ENCODE peak calls at places on chromosomes 12 and 14, in eight cellular contexts. W is RWPE2; F is stimulated activated naive CD8-positive, alpha-beta T cell treated with anti-CD3 and anti-CD28 coated beads, Interleukin-15, Interleukin-2, amounts not matched to agents 100 U/mL and 50 U/mL, for 24 hours; E is stimulated activated memory B cell treated with anti-CD40 and anti-IgM and Interleukin-4, amounts not matched to agents 10 μg/mL and 1 μg/mL and 100 μg/mL, for 72 hours; B is mucosa of descending colon; M is CD4-positive, alpha-beta T cell; Z is esophagus mucosa; Q is heart right ventricle. X is an unnamed sample.

GRCh38 chr12:22574921-22575320 is 30.6 kb upstream of the C2CD5 start:
- ATAC-seq in Z (no peak), W (no peak), M (no peak), Q (no peak), E (no peak), B (no peak), F (no peak), X (no peak)

GRCh38 chr12:109462868-109463692 is 14.0 kb downstream of the KCTD10 start:
- ATAC-seq in W (peak; percentile 76), F (no peak), E (no peak), Q (peak; percentile 72), B (peak; percentile 13), Z (peak; percentile 49), M (peak; percentile 73), X (peak; percentile 84)

GRCh38 chr12:32920506-32921085 is 24.0 kb upstream of the PKP2 start:
- ATAC-seq in E (no peak), B (peak; percentile 65), Q (no peak), F (no peak), W (peak; percentile 53), Z (peak; percentile 87), M (no peak), X (no peak)

GRCh38 chr14:98189077-98189476 is 1082.9 kb downstream of the BCL11B start:
- ATAC-seq in W (no peak), E (no peak), B (peak; percentile 73), F (peak; percentile 53), Z (no peak), M (peak; percentile 31), Q (no peak), X (no peak)

GRCh38 chr14:54087376-54087775 is 130.8 kb upstream of the BMP4 start:
- ATAC-seq in Q (no peak), Z (no peak), B (no peak), M (no peak), E (no peak), W (no peak), F (no peak), X (no peak)

GRCh38 chr14:30196861-30197260 is 269.2 kb upstream of the PRKD1 start:
- ATAC-seq in B (no peak), E (no peak), F (no peak), W (no peak), Z (no peak), Q (no peak), M (no peak), X (no peak)

GRCh38 chr12:106360400-106360994 is 2.9 kb downstream of the POLR3B start:
- ATAC-seq in B (no peak), F (no peak), Q (no peak), M (no peak), E (no peak), Z (no peak), W (no peak), X (no peak)

GRCh38 chr14:54591461-54592245 is 24.7 kb downstream of the SAMD4A start:
- ATAC-seq in W (peak; percentile 73), B (no peak), M (no peak), E (no peak), Q (no peak), Z (no peak), F (no peak), X (no peak)

GRCh38 chr12:1608783-1609119 is 14.4 kb upstream of the FBXL14 start:
- ATAC-seq in M (no peak), F (no peak), E (no peak), Q (no peak), Z (no peak), W (no peak), B (no peak), X (no peak)

GRCh38 chr12:124292385-124292784 is 2.5 kb upstream of the RFLNA start:
- ATAC-seq in W (no peak), B (no peak), Z (no peak), M (no peak), Q (no peak), E (no peak), F (no peak), X (no peak)

GRCh38 chr14:99737451-99737951 is 53.4 kb downstream of the CYP46A1 start:
- ATAC-seq in E (peak; percentile 13), F (no peak), W (peak; percentile 76), Z (peak; percentile 60), Q (peak; percentile 70), M (no peak), B (peak; percentile 59), X (peak; percentile 70)

GRCh38 chr12:26846419-26846818 is 13.4 kb upstream of the ITPR2 start:
- ATAC-seq in E (peak; percentile 48), W (no peak), Z (no peak), F (no peak), Q (no peak), M (no peak), B (no peak), X (no peak)

GRCh38 chr12:115990241-115990640 is 287.3 kb downstream of the MED13L start:
- ATAC-seq in Q (no peak), Z (no peak), E (no peak), F (no peak), B (no peak), W (no peak), M (no peak), X (no peak)

GRCh38 chr12:76470028-76470939 is 89.3 kb downstream of the OSBPL8 start:
- ATAC-seq in W (peak; percentile 100), Z (peak; percentile 83), Q (peak; percentile 94), M (peak; percentile 67), B (no peak), F (peak; percentile 89), E (peak; percentile 77), X (peak; percentile 99)

GRCh38 chr12:53981652-53982565 is 3.0 kb upstream of the HOXC10 start:
- ATAC-seq in Z (no peak), F (no peak), Q (no peak), B (no peak), W (no peak), E (no peak), M (no peak), X (no peak)

GRCh38 chr12:70011353-70011752 is 186.3 kb downstream of the MYRFL start:
- ATAC-seq in Q (no peak), E (no peak), Z (no peak), M (no peak), B (no peak), W (no peak), F (no peak), X (no peak)

GRCh38 chr12:95646781-95647184 is 95.5 kb upstream of the USP44 start:
- ATAC-seq in Q (no peak), Z (no peak), W (no peak), F (no peak), B (no peak), M (no peak), E (no peak), X (no peak)

GRCh38 chr12:103771466-103771865 is 69.6 kb downstream of the NT5DC3 start:
- ATAC-seq in B (peak; percentile 58), W (peak; percentile 72), E (no peak), M (no peak), Z (peak; percentile 51), Q (peak; percentile 43), F (no peak), X (peak; percentile 94)

GRCh38 chr12:90174198-90174510 is 465.5 kb upstream of the ATP2B1 start:
- ATAC-seq in Z (no peak), E (peak; percentile 78), M (no peak), Q (no peak), B (no peak), W (no peak), F (peak; percentile 88), X (peak; percentile 68)

GRCh38 chr12:39441963-39442894 is 691 bp downstream of the KIF21A start:
- ATAC-seq in W (peak; percentile 24), B (peak; percentile 31), E (peak; percentile 55), Z (no peak), Q (peak; percentile 7), M (no peak), F (peak; percentile 3), X (peak; percentile 26)

GRCh38 chr12:121036810-121037326 is 2.2 kb downstream of the OASL start:
- ATAC-seq in Q (no peak), W (peak; percentile 39), F (peak; percentile 64), M (no peak), E (no peak), Z (no peak), B (no peak), X (no peak)

GRCh38 chr12:14402697-14403096 is 37.2 kb downstream of the ATF7IP start:
- ATAC-seq in M (no peak), Q (no peak), E (no peak), W (no peak), B (peak; percentile 28), Z (no peak), F (no peak), X (no peak)

GRCh38 chr14:74562515-74563232 is 49.4 kb downstream of the LTBP2 start:
- ATAC-seq in E (no peak), Q (no peak), B (no peak), W (no peak), Z (no peak), M (no peak), F (no peak), X (peak; percentile 64)

GRCh38 chr14:53872551-53873188 is 84.0 kb downstream of the BMP4 start:
- ATAC-seq in B (no peak), Z (no peak), W (no peak), F (no peak), Q (no peak), E (no peak), M (no peak), X (no peak)

GRCh38 chr12:31989987-31990386 is 30.8 kb downstream of the RESF1 start:
- ATAC-seq in W (peak; percentile 99), F (no peak), M (no peak), Q (no peak), B (no peak), Z (peak; percentile 86), E (no peak), X (no peak)

GRCh38 chr12:118302053-118302452 is 70.7 kb downstream of the TAOK3 start:
- ATAC-seq in Z (peak; percentile 28), M (no peak), F (no peak), E (no peak), W (peak; percentile 94), B (peak; percentile 25), Q (no peak), X (peak; percentile 75)

GRCh38 chr12:130013771-130014484 is 110.1 kb upstream of the TMEM132D start:
- ATAC-seq in Z (peak; percentile 66), E (peak; percentile 27), W (peak; percentile 81), Q (no peak), F (peak; percentile 51), B (peak; percentile 75), M (no peak), X (peak; percentile 40)

GRCh38 chr14:76719664-76720063 is 41.6 kb upstream of the VASH1 start:
- ATAC-seq in F (no peak), E (no peak), Q (no peak), W (no peak), M (no peak), B (no peak), Z (peak; percentile 12), X (no peak)

GRCh38 chr12:15987696-15988095 is 76.6 kb downstream of the DERA start:
- ATAC-seq in Q (peak; percentile 95), E (no peak), F (no peak), B (no peak), M (no peak), Z (no peak), W (no peak), X (no peak)

GRCh38 chr14:88043523-88043922 is 38.6 kb downstream of the GPR65 start:
- ATAC-seq in F (no peak), Q (no peak), W (no peak), Z (no peak), M (no peak), E (no peak), B (no peak), X (no peak)

GRCh38 chr12:116135209-116135930 is 142.1 kb downstream of the MED13L start:
- ATAC-seq in M (no peak), Q (no peak), E (no peak), B (peak; percentile 72), Z (peak; percentile 56), W (peak; percentile 77), F (no peak), X (peak; percentile 57)